ENCODE peak calls at places on chromosomes 7 and 10, in nine cellular contexts. T is HFFc6; V is CD8-positive, alpha-beta T cell; U is progenitor cell of endocrine pancreas; O is left ventricle myocardium inferior; L is GM10248; C is right atrium auricular region; P is fibroblast of the aortic adventitia; K is epithelial cell of esophagus. B is an unnamed sample.

GRCh38 chr10:132648072-132648855 is 110.7 kb downstream of the INPP5A start:
- DNase-seq in P (no peak), U (no peak), T (no peak), C (no peak), L (no peak), K (no peak), V (no peak), O (peak), B (no peak)

GRCh38 chr10:104326991-104327610 is 11.2 kb downstream of the ITPRIP start:
- DNase-seq in K (no peak), C (no peak), L (no peak), V (no peak), P (no peak), U (no peak), T (no peak), O (no peak), B (no peak)

GRCh38 chr7:30406664-30407425 is 71.7 kb downstream of the NOD1 start:
- DNase-seq in L (no peak), V (no peak), C (no peak), P (peak), O (no peak), T (no peak), K (peak), U (no peak), B (no peak)

GRCh38 chr7:38198356-38198755 is 20.3 kb downstream of the STARD3NL start:
- DNase-seq in U (no peak), P (peak), O (no peak), T (no peak), C (no peak), L (no peak), V (no peak), K (no peak), B (no peak)

GRCh38 chr10:77289790-77290189 is 347.8 kb downstream of the KCNMA1 start:
- DNase-seq in U (no peak), K (no peak), C (no peak), L (no peak), V (no peak), P (no peak), T (no peak), O (no peak), B (no peak)

GRCh38 chr7:126696236-126696635 is 556.5 kb downstream of the GRM8 start:
- DNase-seq in K (no peak), P (no peak), V (no peak), T (no peak), L (no peak), C (no peak), U (no peak), O (no peak), B (no peak)

GRCh38 chr7:29113384-29114102 is 32.8 kb downstream of the CPVL start:
- DNase-seq in P (peak), V (no peak), C (no peak), T (peak), U (no peak), K (peak), O (no peak), L (no peak), B (no peak)

GRCh38 chr7:149196151-149196704 is 882 bp downstream of the ZNF282 start:
- DNase-seq in L (no peak), C (no peak), U (no peak), O (no peak), K (peak), P (no peak), V (no peak), T (no peak), B (no peak)

GRCh38 chr7:142279616-142280015 is 21.8 kb upstream of the PRSS58 start:
- DNase-seq in K (no peak), L (no peak), O (no peak), P (no peak), V (no peak), C (no peak), T (no peak), U (no peak), B (no peak)

GRCh38 chr7:77569514-77570232 is 32.6 kb downstream of the PTPN12 start:
- DNase-seq in T (peak), C (no peak), O (no peak), P (peak), U (no peak), V (no peak), K (no peak), L (no peak), B (no peak)

GRCh38 chr7:99368750-99369389 is 5.7 kb upstream of the ARPC1B start:
- DNase-seq in V (no peak), C (no peak), K (peak), T (no peak), O (no peak), P (no peak), U (no peak), L (no peak), B (no peak)

GRCh38 chr7:70285176-70285575 is 686.9 kb downstream of the AUTS2 start:
- DNase-seq in O (no peak), P (no peak), C (no peak), T (no peak), V (no peak), L (no peak), K (peak), U (no peak), B (no peak)

GRCh38 chr10:43287056-43288007 is 20.5 kb upstream of the RASGEF1A start:
- DNase-seq in L (no peak), C (no peak), O (no peak), T (no peak), P (no peak), V (peak), U (no peak), K (peak), B (no peak)

GRCh38 chr7:74612015-74612829 is 45.3 kb upstream of the GTF2I start:
- DNase-seq in U (no peak), C (no peak), P (peak), T (no peak), O (no peak), V (no peak), K (peak), L (no peak), B (no peak)

GRCh38 chr10:3237530-3237929 is 64.9 kb upstream of the PITRM1 start:
- DNase-seq in V (no peak), U (no peak), C (no peak), T (no peak), O (no peak), K (no peak), P (no peak), L (no peak), B (no peak)

GRCh38 chr10:121580276-121581116 is 17.7 kb downstream of the FGFR2 start:
- DNase-seq in C (no peak), K (no peak), P (no peak), O (no peak), T (no peak), U (no peak), L (no peak), V (no peak), B (no peak)

DNA sequence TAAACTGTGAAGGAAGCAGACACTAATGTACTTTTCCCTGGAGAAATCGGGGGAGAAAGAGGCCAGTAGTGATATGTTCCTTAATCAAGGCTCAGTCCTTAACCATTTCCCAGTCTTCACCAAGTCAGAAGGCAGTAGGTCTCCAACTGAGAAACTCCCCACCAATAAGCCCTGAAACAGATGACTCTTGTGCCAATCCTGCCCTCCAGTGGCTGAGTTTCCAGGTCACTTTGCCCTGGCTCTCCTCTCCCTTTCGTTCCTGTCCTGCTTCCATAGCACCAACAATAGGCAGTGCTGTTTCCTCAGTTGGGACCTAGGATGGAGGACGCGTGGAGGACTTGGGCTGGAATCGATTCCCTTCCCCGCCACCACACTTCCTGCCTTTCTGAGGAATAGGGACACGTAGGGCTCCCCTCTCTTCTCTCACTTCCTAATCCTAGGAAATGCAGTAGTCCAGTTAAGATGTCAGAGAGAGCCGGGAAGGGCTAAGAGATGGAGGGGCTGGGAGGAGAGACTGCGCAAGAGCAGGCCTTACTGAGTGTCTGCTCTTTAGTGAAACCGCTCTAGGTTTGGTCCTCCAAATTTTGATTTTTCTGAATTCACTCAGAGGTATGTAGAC is 23.4 kb downstream of the ATOH7 start:
- DNase-seq in P (peak), L (peak), V (no peak), C (no peak), O (no peak), U (peak), T (no peak), K (peak), B (no peak)
- TF ChIP-seq CTCF in P (peak), L (peak), V (no peak), C (peak), O (peak), U (peak), T (peak), K (peak), B (no peak)

DNA sequence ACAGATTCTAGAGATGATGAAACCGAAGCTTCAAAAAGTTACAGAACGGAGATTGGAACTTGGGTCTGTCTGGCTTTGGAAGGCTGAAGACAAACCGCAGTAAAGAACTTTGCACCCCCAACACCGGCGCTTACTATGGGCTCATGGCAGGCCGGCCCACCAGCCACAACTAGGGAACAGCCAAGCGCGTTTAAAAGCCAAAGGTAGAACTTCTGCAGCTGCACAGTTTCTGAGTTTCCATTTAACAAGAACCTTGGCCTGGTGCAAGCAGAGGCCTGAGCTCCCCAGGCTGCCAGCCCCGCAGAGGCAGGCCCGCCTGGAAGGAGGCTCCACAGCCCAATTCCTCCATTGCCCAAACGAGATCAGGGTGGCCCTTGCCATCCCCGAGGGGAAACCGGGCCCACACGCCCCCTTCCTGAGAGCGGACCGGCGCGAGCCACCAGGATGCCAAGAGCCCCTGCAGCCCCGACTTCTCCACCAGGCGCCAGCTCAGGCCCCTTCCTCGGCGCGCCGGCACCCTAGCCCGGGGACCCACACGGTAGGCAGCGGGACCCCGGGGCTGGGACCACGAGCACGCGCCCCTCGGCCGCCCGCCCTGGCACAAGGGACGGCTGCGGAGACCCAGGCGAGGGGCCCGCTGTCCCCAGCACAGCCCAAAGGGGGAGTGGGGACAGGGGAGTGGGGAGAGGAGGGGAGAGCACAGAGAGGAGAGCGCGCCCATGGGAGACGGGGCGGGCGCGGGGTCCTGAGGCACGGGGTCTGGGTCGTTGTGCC is 566 bp downstream of the MAD1L1 start:
- DNase-seq in U (peak), P (peak), V (no peak), K (no peak), L (peak), O (no peak), C (no peak), T (no peak), B (no peak)
- TF ChIP-seq CTCF in U (peak), P (no peak), V (no peak), K (no peak), L (no peak), O (no peak), C (no peak), T (peak), B (no peak)

GRCh38 chr7:95342029-95342428 is 17.7 kb upstream of the PON1 start:
- DNase-seq in T (no peak), K (no peak), U (no peak), O (no peak), P (no peak), C (no peak), V (no peak), L (no peak), B (no peak)

GRCh38 chr7:95338832-95339231 is 14.5 kb upstream of the PON1 start:
- DNase-seq in O (no peak), K (no peak), C (no peak), U (no peak), T (no peak), L (no peak), P (no peak), V (no peak), B (no peak)

GRCh38 chr7:95340491-95340890 is 16.2 kb upstream of the PON1 start:
- DNase-seq in C (no peak), T (no peak), O (no peak), L (no peak), V (no peak), U (no peak), K (no peak), P (no peak), B (no peak)

DNA sequence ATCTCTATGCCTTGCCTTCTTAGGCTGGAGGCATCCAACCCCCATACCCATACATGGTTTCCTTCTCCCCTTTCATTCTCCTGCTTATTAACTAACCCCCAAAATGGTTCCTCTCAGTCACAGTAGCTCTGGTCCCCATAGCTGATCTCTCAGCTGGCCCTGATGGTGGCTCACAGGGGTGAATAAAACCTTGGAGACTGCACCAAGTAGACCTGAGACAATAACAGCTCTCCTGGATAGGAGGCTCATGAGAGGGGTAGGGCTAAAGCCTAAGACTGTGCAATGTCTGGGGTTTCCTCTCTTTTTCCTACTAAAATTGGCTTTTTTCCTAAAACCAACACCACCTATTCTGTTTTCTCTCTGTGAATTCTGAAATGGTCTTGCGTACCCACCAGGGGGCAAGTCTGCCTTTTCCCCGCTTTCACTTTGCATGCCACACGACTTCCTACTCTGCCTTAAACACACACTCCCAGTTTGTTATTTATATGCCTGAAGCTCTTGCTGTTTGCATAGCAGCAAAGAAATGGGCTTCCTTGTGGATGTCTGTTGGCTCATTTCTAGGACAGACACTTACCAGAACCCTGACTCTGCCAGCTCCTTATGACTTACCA is 18.4 kb upstream of the PON1 start:
- DNase-seq in U (no peak), K (no peak), O (no peak), T (no peak), P (no peak), V (no peak), L (no peak), C (no peak), B (no peak)
- TF ChIP-seq CTCF in U (peak), K (no peak), O (no peak), T (no peak), P (no peak), V (no peak), L (no peak), C (no peak), B (no peak)

DNA sequence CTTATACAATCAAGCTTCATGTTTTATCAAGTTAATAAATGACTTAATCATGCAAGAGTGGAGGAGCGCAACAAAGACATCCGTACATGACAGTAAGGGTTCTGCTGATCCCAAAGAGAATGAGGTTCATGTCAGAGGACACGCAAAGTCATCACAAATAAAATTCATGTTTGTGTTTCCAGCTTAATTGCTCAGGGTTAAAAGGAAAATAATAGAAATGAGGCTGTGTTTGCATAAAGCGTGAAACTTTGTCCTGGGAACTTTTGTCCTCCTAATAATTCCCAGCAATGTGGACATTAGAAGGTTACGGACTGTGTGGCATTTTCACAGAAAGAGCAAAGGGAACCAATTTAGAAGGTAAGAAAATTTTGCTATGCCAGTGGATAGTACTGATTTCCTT is 237.3 kb downstream of the INHBA start:
- DNase-seq in K (no peak), T (no peak), L (no peak), O (no peak), C (no peak), U (no peak), P (no peak), V (no peak), B (no peak)
- TF ChIP-seq CTCF in K (no peak), T (no peak), L (no peak), O (no peak), C (no peak), U (no peak), P (no peak), V (no peak), B (no peak)